ENCODE peak calls at places on chromosomes 12 and 14, in ten cellular contexts. One of them, this sample, is unnamed.

GRCh38 chr14:88516742-88517418 is 37.9 kb downstream of the PTPN21 start:
- DNase-seq in GM23248: no peak
- DNase-seq in OCI-LY7: no peak
- DNase-seq in PC-3: no peak
- DNase-seq in neural progenitor cell: peak
- DNase-seq in K562: no peak
- DNase-seq in HCT116: no peak
- DNase-seq in fibroblast of lung: no peak
- DNase-seq in Karpas-422: no peak
- DNase-seq in IMR-90: no peak
- DNase-seq in this sample: no peak

GRCh38 chr12:67651380-67651695 is 2.8 kb downstream of the DYRK2 start:
- DNase-seq in GM23248: peak
- DNase-seq in OCI-LY7: peak
- DNase-seq in PC-3: peak
- DNase-seq in neural progenitor cell: peak
- DNase-seq in K562: no peak
- DNase-seq in HCT116: no peak
- DNase-seq in fibroblast of lung: peak
- DNase-seq in Karpas-422: peak
- DNase-seq in IMR-90: peak
- DNase-seq in this sample: no peak

GRCh38 chr14:74882103-74882920 is 596 bp downstream of the DLST start:
- DNase-seq in GM23248: peak
- DNase-seq in OCI-LY7: peak
- DNase-seq in PC-3: peak
- DNase-seq in neural progenitor cell: peak
- DNase-seq in K562: peak
- DNase-seq in HCT116: no peak
- DNase-seq in fibroblast of lung: peak
- DNase-seq in Karpas-422: peak
- DNase-seq in IMR-90: peak
- DNase-seq in this sample: peak

GRCh38 chr14:99387880-99388279 is 92.8 kb downstream of the SETD3 start:
- DNase-seq in GM23248: no peak
- DNase-seq in OCI-LY7: no peak
- DNase-seq in PC-3: no peak
- DNase-seq in neural progenitor cell: no peak
- DNase-seq in K562: no peak
- DNase-seq in HCT116: no peak
- DNase-seq in fibroblast of lung: no peak
- DNase-seq in Karpas-422: no peak
- DNase-seq in IMR-90: no peak
- DNase-seq in this sample: no peak

GRCh38 chr14:67837011-67837624 is 17.5 kb downstream of the RAD51B start:
- DNase-seq in GM23248: peak
- DNase-seq in OCI-LY7: peak
- DNase-seq in PC-3: peak
- DNase-seq in neural progenitor cell: peak
- DNase-seq in K562: peak
- DNase-seq in HCT116: peak
- DNase-seq in fibroblast of lung: peak
- DNase-seq in Karpas-422: peak
- DNase-seq in IMR-90: peak
- DNase-seq in this sample: peak

GRCh38 chr12:11797317-11797913 is 147.9 kb downstream of the ETV6 start:
- DNase-seq in GM23248: peak
- DNase-seq in OCI-LY7: no peak
- DNase-seq in PC-3: no peak
- DNase-seq in neural progenitor cell: no peak
- DNase-seq in K562: no peak
- DNase-seq in HCT116: no peak
- DNase-seq in fibroblast of lung: peak
- DNase-seq in Karpas-422: no peak
- DNase-seq in IMR-90: peak
- DNase-seq in this sample: peak

GRCh38 chr12:24226745-24227350 is 277.4 kb upstream of the SOX5 start:
- DNase-seq in GM23248: peak
- DNase-seq in OCI-LY7: no peak
- DNase-seq in PC-3: peak
- DNase-seq in neural progenitor cell: no peak
- DNase-seq in K562: peak
- DNase-seq in HCT116: no peak
- DNase-seq in fibroblast of lung: peak
- DNase-seq in Karpas-422: no peak
- DNase-seq in IMR-90: peak
- DNase-seq in this sample: peak

GRCh38 chr12:76470028-76470939 is 89.3 kb downstream of the OSBPL8 start:
- DNase-seq in GM23248: peak
- DNase-seq in OCI-LY7: no peak
- DNase-seq in PC-3: peak
- DNase-seq in neural progenitor cell: no peak
- DNase-seq in K562: peak
- DNase-seq in HCT116: no peak
- DNase-seq in fibroblast of lung: peak
- DNase-seq in Karpas-422: peak
- DNase-seq in IMR-90: peak
- DNase-seq in this sample: peak

GRCh38 chr12:132190834-132191500 is 46.7 kb downstream of the NOC4L start:
- DNase-seq in GM23248: no peak
- DNase-seq in OCI-LY7: no peak
- DNase-seq in PC-3: no peak
- DNase-seq in neural progenitor cell: no peak
- DNase-seq in K562: no peak
- DNase-seq in HCT116: no peak
- DNase-seq in fibroblast of lung: no peak
- DNase-seq in Karpas-422: no peak
- DNase-seq in IMR-90: no peak
- DNase-seq in this sample: no peak

GRCh38 chr12:108825205-108825950 is 32.0 kb downstream of the SSH1 start:
- DNase-seq in GM23248: peak
- DNase-seq in OCI-LY7: no peak
- DNase-seq in PC-3: no peak
- DNase-seq in neural progenitor cell: no peak
- DNase-seq in K562: no peak
- DNase-seq in HCT116: no peak
- DNase-seq in fibroblast of lung: peak
- DNase-seq in Karpas-422: peak
- DNase-seq in IMR-90: peak
- DNase-seq in this sample: peak

GRCh38 chr14:79514700-79515099 is 696.6 kb downstream of the DIO2 start:
- DNase-seq in GM23248: peak
- DNase-seq in OCI-LY7: no peak
- DNase-seq in PC-3: peak
- DNase-seq in neural progenitor cell: no peak
- DNase-seq in K562: no peak
- DNase-seq in HCT116: no peak
- DNase-seq in fibroblast of lung: peak
- DNase-seq in Karpas-422: no peak
- DNase-seq in IMR-90: peak
- DNase-seq in this sample: peak

GRCh38 chr14:23588884-23589598 is 10.5 kb upstream of the JPH4 start:
- DNase-seq in GM23248: peak
- DNase-seq in OCI-LY7: peak
- DNase-seq in PC-3: peak
- DNase-seq in neural progenitor cell: peak
- DNase-seq in K562: peak
- DNase-seq in HCT116: peak
- DNase-seq in fibroblast of lung: peak
- DNase-seq in Karpas-422: peak
- DNase-seq in IMR-90: peak
- DNase-seq in this sample: peak

GRCh38 chr12:101927042-101927441 is 49.7 kb downstream of the DRAM1 start:
- DNase-seq in GM23248: peak
- DNase-seq in OCI-LY7: no peak
- DNase-seq in PC-3: no peak
- DNase-seq in neural progenitor cell: no peak
- DNase-seq in K562: no peak
- DNase-seq in HCT116: no peak
- DNase-seq in fibroblast of lung: peak
- DNase-seq in Karpas-422: no peak
- DNase-seq in IMR-90: peak
- DNase-seq in this sample: peak

GRCh38 chr12:106227641-106228319 is 20.0 kb downstream of the CKAP4 start:
- DNase-seq in GM23248: peak
- DNase-seq in OCI-LY7: no peak
- DNase-seq in PC-3: peak
- DNase-seq in neural progenitor cell: no peak
- DNase-seq in K562: no peak
- DNase-seq in HCT116: no peak
- DNase-seq in fibroblast of lung: peak
- DNase-seq in Karpas-422: peak
- DNase-seq in IMR-90: no peak
- DNase-seq in this sample: no peak

GRCh38 chr14:61561657-61562276 is 133.5 kb upstream of the HIF1A start:
- DNase-seq in GM23248: peak
- DNase-seq in OCI-LY7: no peak
- DNase-seq in PC-3: peak
- DNase-seq in neural progenitor cell: no peak
- DNase-seq in K562: no peak
- DNase-seq in HCT116: peak
- DNase-seq in fibroblast of lung: peak
- DNase-seq in Karpas-422: no peak
- DNase-seq in IMR-90: peak
- DNase-seq in this sample: peak

GRCh38 chr14:89720741-89721315 is 233.7 kb downstream of the EFCAB11 start:
- DNase-seq in GM23248: no peak
- DNase-seq in OCI-LY7: peak
- DNase-seq in PC-3: no peak
- DNase-seq in neural progenitor cell: no peak
- DNase-seq in K562: no peak
- DNase-seq in HCT116: no peak
- DNase-seq in fibroblast of lung: no peak
- DNase-seq in Karpas-422: peak
- DNase-seq in IMR-90: no peak
- DNase-seq in this sample: no peak
- H2AFZ ChIP-seq in GM23248: no peak
- H2AFZ ChIP-seq in OCI-LY7: peak
- H2AFZ ChIP-seq in PC-3: no peak
- H2AFZ ChIP-seq in neural progenitor cell: peak
- H2AFZ ChIP-seq in K562: no peak
- H2AFZ ChIP-seq in HCT116: no peak
- H2AFZ ChIP-seq in fibroblast of lung: no peak
- H2AFZ ChIP-seq in Karpas-422: no peak
- H2AFZ ChIP-seq in IMR-90: peak
- H2AFZ ChIP-seq in this sample: peak

DNA sequence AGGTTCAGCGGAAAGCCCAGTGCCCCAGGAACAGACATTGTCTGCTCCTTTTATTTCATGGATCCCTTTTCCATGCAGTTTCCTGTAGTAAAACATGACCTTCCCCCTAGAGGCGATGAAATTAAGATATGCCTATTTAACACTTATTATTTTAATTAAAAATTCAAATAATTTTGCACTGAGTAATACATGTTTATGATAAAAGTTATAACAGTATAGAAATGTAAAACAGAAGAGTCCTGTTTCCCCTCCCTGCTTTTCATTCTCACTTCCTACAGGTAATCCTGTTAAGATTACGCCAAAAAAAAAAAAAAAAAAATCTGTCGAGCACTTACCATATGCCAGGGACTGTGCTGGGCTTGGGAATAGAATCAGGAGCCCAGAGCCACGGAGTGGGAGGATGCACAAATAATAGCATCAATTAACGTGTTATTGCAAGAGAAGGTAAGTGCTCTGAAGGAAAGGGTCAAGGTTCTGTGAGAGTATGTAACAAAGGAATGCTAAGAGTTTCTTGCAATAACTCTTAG is 830 bp upstream of the LPCAT3 start:
- DNase-seq in GM23248: peak
- DNase-seq in OCI-LY7: no peak
- DNase-seq in PC-3: no peak
- DNase-seq in neural progenitor cell: no peak
- DNase-seq in K562: no peak
- DNase-seq in HCT116: no peak
- DNase-seq in fibroblast of lung: no peak
- DNase-seq in Karpas-422: no peak
- DNase-seq in IMR-90: no peak
- DNase-seq in this sample: no peak
- H2AFZ ChIP-seq in GM23248: peak
- H2AFZ ChIP-seq in OCI-LY7: peak
- H2AFZ ChIP-seq in PC-3: peak
- H2AFZ ChIP-seq in neural progenitor cell: no peak
- H2AFZ ChIP-seq in K562: peak
- H2AFZ ChIP-seq in HCT116: peak
- H2AFZ ChIP-seq in fibroblast of lung: peak
- H2AFZ ChIP-seq in Karpas-422: peak
- H2AFZ ChIP-seq in IMR-90: peak
- H2AFZ ChIP-seq in this sample: peak

GRCh38 chr12:57611116-57611809 is at the start of gene ARHGEF25:
- DNase-seq in GM23248: peak
- DNase-seq in OCI-LY7: no peak
- DNase-seq in PC-3: peak
- DNase-seq in neural progenitor cell: peak
- DNase-seq in K562: peak
- DNase-seq in HCT116: no peak
- DNase-seq in fibroblast of lung: peak
- DNase-seq in Karpas-422: peak
- DNase-seq in IMR-90: peak
- DNase-seq in this sample: no peak
- H2AFZ ChIP-seq in GM23248: peak
- H2AFZ ChIP-seq in OCI-LY7: no peak
- H2AFZ ChIP-seq in PC-3: peak
- H2AFZ ChIP-seq in neural progenitor cell: peak
- H2AFZ ChIP-seq in K562: peak
- H2AFZ ChIP-seq in HCT116: no peak
- H2AFZ ChIP-seq in fibroblast of lung: peak
- H2AFZ ChIP-seq in Karpas-422: no peak
- H2AFZ ChIP-seq in IMR-90: peak
- H2AFZ ChIP-seq in this sample: peak

GRCh38 chr12:50081096-50081808 is 3.9 kb upstream of the SMARCD1 start:
- DNase-seq in GM23248: no peak
- DNase-seq in OCI-LY7: no peak
- DNase-seq in PC-3: no peak
- DNase-seq in neural progenitor cell: peak
- DNase-seq in K562: no peak
- DNase-seq in HCT116: no peak
- DNase-seq in fibroblast of lung: no peak
- DNase-seq in Karpas-422: no peak
- DNase-seq in IMR-90: no peak
- DNase-seq in this sample: no peak

GRCh38 chr12:50084775-50085614 is at the start of gene SMARCD1:
- DNase-seq in GM23248: peak
- DNase-seq in OCI-LY7: peak
- DNase-seq in PC-3: peak
- DNase-seq in neural progenitor cell: peak
- DNase-seq in K562: peak
- DNase-seq in HCT116: peak
- DNase-seq in fibroblast of lung: peak
- DNase-seq in Karpas-422: peak
- DNase-seq in IMR-90: peak
- DNase-seq in this sample: peak

GRCh38 chr12:50082644-50083043 is 2.5 kb upstream of the SMARCD1 start:
- DNase-seq in GM23248: no peak
- DNase-seq in OCI-LY7: no peak
- DNase-seq in PC-3: no peak
- DNase-seq in neural progenitor cell: no peak
- DNase-seq in K562: no peak
- DNase-seq in HCT116: no peak
- DNase-seq in fibroblast of lung: no peak
- DNase-seq in Karpas-422: no peak
- DNase-seq in IMR-90: no peak
- DNase-seq in this sample: no peak

GRCh38 chr12:50085615-50085928 is 430 bp downstream of the SMARCD1 start:
- DNase-seq in GM23248: peak
- DNase-seq in OCI-LY7: peak
- DNase-seq in PC-3: peak
- DNase-seq in neural progenitor cell: no peak
- DNase-seq in K562: no peak
- DNase-seq in HCT116: no peak
- DNase-seq in fibroblast of lung: no peak
- DNase-seq in Karpas-422: no peak
- DNase-seq in IMR-90: no peak
- DNase-seq in this sample: no peak

GRCh38 chr12:50083301-50083700 is 1.8 kb upstream of the SMARCD1 start:
- DNase-seq in GM23248: no peak
- DNase-seq in OCI-LY7: no peak
- DNase-seq in PC-3: no peak
- DNase-seq in neural progenitor cell: no peak
- DNase-seq in K562: no peak
- DNase-seq in HCT116: no peak
- DNase-seq in fibroblast of lung: no peak
- DNase-seq in Karpas-422: no peak
- DNase-seq in IMR-90: no peak
- DNase-seq in this sample: no peak
- H2AFZ ChIP-seq in GM23248: no peak
- H2AFZ ChIP-seq in OCI-LY7: no peak
- H2AFZ ChIP-seq in PC-3: no peak
- H2AFZ ChIP-seq in neural progenitor cell: no peak
- H2AFZ ChIP-seq in K562: no peak
- H2AFZ ChIP-seq in HCT116: no peak
- H2AFZ ChIP-seq in fibroblast of lung: no peak
- H2AFZ ChIP-seq in Karpas-422: no peak
- H2AFZ ChIP-seq in IMR-90: no peak
- H2AFZ ChIP-seq in this sample: no peak

This sample was measured in astrocyte.